ENCODE peak calls at places on chromosomes 16 and 17, in six cellular contexts. E is endothelial cell of umbilical vein, F is dorsolateral prefrontal cortex, P is AG04449, J is fibroblast of lung, K is BE2C. O is an unnamed sample.
A peak's percentile ranks its signal among the peaks of the same experiment; 100 is the strongest.

GRCh38 chr17:80219777-80220708 is at the start of the genes SGSH and SLC26A11:
- DNase-seq in E (peak; percentile 65), F (peak; percentile 87), P (no peak), J (peak; percentile 41), K (peak; percentile 95), O (peak; percentile 75)

GRCh38 chr17:15479697-15480096 is 12.3 kb upstream of the CDRT4 start:
- DNase-seq in E (peak; percentile 75), F (no peak), P (no peak), J (peak; percentile 71), K (no peak), O (no peak)

GRCh38 chr17:8002646-8003593 is 505 bp downstream of the GUCY2D start:
- DNase-seq in E (peak; percentile 7), F (no peak), P (no peak), J (no peak), K (no peak), O (no peak)

GRCh38 chr16:10541396-10541795 is 39.0 kb downstream of the EMP2 start:
- DNase-seq in E (no peak), F (peak; percentile 3), P (no peak), J (no peak), K (no peak), O (no peak)

GRCh38 chr16:65500919-65501318 is 379.1 kb upstream of the CDH11 start:
- DNase-seq in E (no peak), F (no peak), P (no peak), J (no peak), K (no peak), O (no peak)

GRCh38 chr17:35160354-35161201 is 13.0 kb downstream of the UNC45B start:
- DNase-seq in E (no peak), F (no peak), P (no peak), J (no peak), K (no peak), O (no peak)

GRCh38 chr16:68319185-68319908 is 8.5 kb downstream of the PRMT7 start:
- DNase-seq in E (no peak), F (no peak), P (no peak), J (no peak), K (no peak), O (no peak)

GRCh38 chr16:66651474-66651765 is 45.1 kb downstream of the CMTM4 start:
- DNase-seq in E (no peak), F (no peak), P (no peak), J (peak; percentile 30), K (no peak), O (peak; percentile 10)

GRCh38 chr17:58532555-58532951 is 18.1 kb upstream of the MTMR4 start:
- DNase-seq in E (no peak), F (no peak), P (no peak), J (no peak), K (no peak), O (no peak)

GRCh38 chr17:82963104-82963950 is 116.1 kb upstream of the METRNL start:
- DNase-seq in E (peak; percentile 76), F (peak; percentile 77), P (no peak), J (peak; percentile 62), K (peak; percentile 80), O (peak; percentile 87)

GRCh38 chr16:588889-589657 is 793 bp upstream of the RAB40C start:
- DNase-seq in E (peak; percentile 98), F (peak; percentile 98), P (peak; percentile 77), J (peak; percentile 92), K (peak; percentile 97), O (peak; percentile 95)

GRCh38 chr17:35898283-35899070 is 18.3 kb upstream of the CCL5 start:
- DNase-seq in E (peak; percentile 15), F (no peak), P (no peak), J (no peak), K (no peak), O (no peak)

GRCh38 chr16:24689128-24689527 is 40.3 kb upstream of the TNRC6A start:
- DNase-seq in E (peak; percentile 42), F (no peak), P (no peak), J (peak; percentile 44), K (peak; percentile 59), O (peak; percentile 72)

GRCh38 chr16:82197540-82198240 is 27.7 kb upstream of the MPHOSPH6 start:
- DNase-seq in E (no peak), F (no peak), P (no peak), J (no peak), K (no peak), O (no peak)

GRCh38 chr17:37465058-37465616 is 24.6 kb upstream of the DUSP14 start:
- DNase-seq in E (peak; percentile 88), F (no peak), P (no peak), J (peak; percentile 78), K (no peak), O (no peak)

GRCh38 chr16:12546918-12547607 is 256.6 kb downstream of the CPPED1 start:
- DNase-seq in E (peak; percentile 6), F (no peak), P (no peak), J (no peak), K (no peak), O (no peak)

GRCh38 chr17:76547183-76547641 is 7.4 kb downstream of the PRCD start:
- DNase-seq in E (peak; percentile 65), F (no peak), P (no peak), J (peak; percentile 59), K (peak; percentile 95), O (peak; percentile 81)

GRCh38 chr17:77140166-77140877 is 447 bp upstream of the SEC14L1 start:
- DNase-seq in E (peak; percentile 99), F (peak; percentile 100), P (no peak), J (peak; percentile 96), K (peak; percentile 100), O (peak; percentile 99)

GRCh38 chr17:41984454-41984853 is 17.9 kb downstream of the CNP start:
- DNase-seq in E (no peak), F (peak; percentile 30), P (no peak), J (no peak), K (no peak), O (no peak)

GRCh38 chr16:57823836-57824235 is 21.5 kb upstream of the KIFC3 start:
- DNase-seq in E (no peak), F (no peak), P (no peak), J (peak; percentile 41), K (no peak), O (no peak)

GRCh38 chr16:46961373-46962353 is 11.8 kb downstream of the DNAJA2 start:
- DNase-seq in E (no peak), F (no peak), P (no peak), J (peak; percentile 32), K (no peak), O (no peak)

GRCh38 chr16:75627856-75628255 is 4.8 kb upstream of the ADAT1 start:
- DNase-seq in E (peak; percentile 54), F (no peak), P (no peak), J (peak; percentile 32), K (no peak), O (peak; percentile 85)

DNA sequence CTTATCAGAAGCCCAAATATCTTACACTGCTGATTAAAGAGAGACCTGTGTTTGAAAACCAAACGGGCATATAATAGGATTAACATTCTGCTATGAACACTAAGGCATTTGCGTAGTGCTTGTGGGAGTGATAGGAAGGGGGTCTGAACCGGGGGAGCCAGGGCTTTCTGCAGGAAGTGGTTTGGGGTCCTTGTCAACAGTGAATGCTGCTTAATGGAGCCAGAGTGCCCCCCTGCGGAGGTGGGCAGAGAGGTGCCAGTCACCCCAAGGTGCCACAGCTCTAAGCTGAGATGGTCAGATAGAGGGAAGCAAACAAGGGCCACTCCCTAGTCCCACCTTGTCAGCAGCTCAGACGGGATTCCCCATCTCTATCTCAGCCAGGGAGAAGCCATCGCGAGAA is 17.6 kb downstream of the NAA60 start:
- DNase-seq in E (no peak), F (no peak), P (no peak), J (no peak), K (no peak), O (no peak)
- TF ChIP-seq CTCF in E (no peak), F (no peak), P (no peak), J (no peak), K (no peak), O (no peak)

GRCh38 chr17:64320613-64321553 is 57.8 kb upstream of the TEX2 start:
- DNase-seq in E (peak; percentile 85), F (no peak), P (no peak), J (peak; percentile 64), K (peak; percentile 65), O (peak; percentile 90)
- H3K4me3 ChIP-seq in E (no peak overlapping the region), F (no peak overlapping the region), P (peak overlapping the region; percentile 8), J (no peak overlapping the region), K (peak overlapping the region; percentile 15), O (no peak overlapping the region)

GRCh38 chr16:29862884-29863668 is at the start of gene CDIPT:
- DNase-seq in E (peak; percentile 96), F (peak; percentile 97), P (peak; percentile 84), J (peak; percentile 97), K (peak; percentile 96), O (peak; percentile 99)

GRCh38 chr16:29860218-29860617 is 2.8 kb downstream of the CDIPT start:
- DNase-seq in E (no peak), F (no peak), P (no peak), J (no peak), K (peak; percentile 67), O (no peak)

GRCh38 chr16:29864205-29864604 is 1.2 kb upstream of the CDIPT start:
- DNase-seq in E (no peak), F (no peak), P (no peak), J (no peak), K (no peak), O (no peak)

GRCh38 chr16:29863669-29863984 is 601 bp upstream of the CDIPT start:
- DNase-seq in E (no peak), F (no peak), P (no peak), J (no peak), K (no peak), O (no peak)

GRCh38 chr16:29862383-29862883 is 593 bp downstream of the CDIPT start:
- DNase-seq in E (peak; percentile 44), F (no peak), P (no peak), J (no peak), K (no peak), O (peak; percentile 27)
- TF ChIP-seq CTCF in E (no peak), F (no peak), P (peak; percentile 22), J (peak; percentile 6), K (no peak), O (peak; percentile 11)

DNA sequence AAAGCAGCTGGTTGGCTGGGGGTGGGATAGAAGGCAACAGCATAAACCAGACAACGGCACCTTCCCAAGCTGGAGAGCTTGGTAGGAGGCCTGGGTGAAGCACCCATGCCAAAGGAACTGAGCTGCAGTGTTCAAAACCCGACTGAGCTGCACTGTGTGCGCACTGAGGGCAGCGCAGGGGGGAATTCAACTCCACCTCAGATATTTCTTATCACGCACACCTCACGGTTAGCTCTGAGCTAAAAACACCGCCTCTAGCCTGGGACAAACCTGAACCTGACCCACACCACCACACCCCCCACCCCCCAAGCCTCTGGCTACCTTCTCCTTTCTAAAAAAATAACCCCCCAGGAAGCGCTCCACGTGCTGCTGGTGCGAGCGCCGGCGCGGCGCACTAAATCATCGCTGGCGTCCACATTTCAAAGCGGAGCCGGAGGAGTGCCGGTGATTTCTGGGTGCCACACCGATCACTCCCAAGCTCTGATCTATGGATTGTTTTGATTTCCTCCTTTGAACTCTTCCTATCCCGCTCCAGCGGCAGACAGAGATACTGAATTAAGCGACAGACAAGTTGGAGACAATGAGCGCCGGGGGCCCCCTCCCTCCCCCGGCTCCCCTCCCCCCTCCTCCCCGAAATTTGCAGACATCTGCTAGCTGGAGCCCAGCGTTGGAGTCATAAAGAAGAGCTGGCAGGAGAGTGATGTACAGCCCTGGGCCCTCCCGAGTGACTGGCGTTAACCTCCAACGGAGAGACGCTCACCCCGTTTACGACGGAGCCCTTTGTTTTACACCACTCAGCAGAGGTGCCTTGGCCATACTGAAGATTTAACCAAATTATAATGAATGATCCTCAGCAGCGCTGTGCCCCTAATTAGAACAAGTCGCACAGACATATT is 85.0 kb downstream of the NOG start:
- DNase-seq in E (no peak), F (no peak), P (no peak), J (no peak), K (no peak), O (peak; percentile 23)
- H3K4me3 ChIP-seq in E (peak overlapping the region; percentile 58), F (peak overlapping the region; percentile 25), P (peak overlapping the region; percentile 2), J (peak overlapping the region; percentile 63), K (peak overlapping the region; percentile 4), O (peak overlapping the region; percentile 25)

O was measured in cardiac muscle cell.